ENCODE peak calls at places on chromosomes 4 and X, in seven cellular contexts. E is Peyer's patch; L is ELR; Y is kidney glomerular epithelial cell; P is NCI-H774; G is NCI-H1105 treated with DMSO at 0.1 percent for 48 hours; N is stimulated activated CD4-positive, alpha-beta T cell treated with anti-CD3 and anti-CD28 coated beads, TNF-alpha, amount 100 ng/mL, for 48 hours. C is an unnamed sample.

GRCh38 chrX:13598877-13599276 is 29.5 kb downstream of the EGFL6 start:
- DNase-seq in N (no peak), Y (no peak), G (no peak), P (no peak), E (no peak), L (peak; percentile 16), C (no peak)

GRCh38 chrX:153644356-153645125 is 2.5 kb upstream of the DUSP9 start:
- DNase-seq in G (peak; percentile 23), E (peak; percentile 7), Y (no peak), P (no peak), L (no peak), N (no peak), C (no peak)

GRCh38 chr4:6986067-6986780 is 56.9 kb upstream of the TADA2B start:
- DNase-seq in E (no peak), G (peak; percentile 17), N (no peak), Y (no peak), L (peak; percentile 68), P (no peak), C (no peak)

GRCh38 chr4:133921280-133922195 is 280.1 kb downstream of the PABPC4L start:
- DNase-seq in L (peak; percentile 9), P (no peak), Y (no peak), E (no peak), N (no peak), G (no peak), C (no peak)

GRCh38 chr4:7608043-7608442 is 173.3 kb upstream of the PSAPL1 start:
- DNase-seq in G (no peak), P (no peak), Y (no peak), N (no peak), L (no peak), E (no peak), C (no peak)

GRCh38 chr4:100311181-100311580 is 120.9 kb upstream of the DDIT4L start:
- DNase-seq in N (no peak), L (peak; percentile 29), P (no peak), E (no peak), G (no peak), Y (no peak), C (no peak)

GRCh38 chr4:187128971-187129370 is 405.3 kb upstream of the FAT1 start:
- DNase-seq in P (no peak), L (peak; percentile 63), E (no peak), G (no peak), N (no peak), Y (peak; percentile 89), C (no peak)

GRCh38 chr4:8641256-8641655 is 48.7 kb downstream of the CPZ start:
- DNase-seq in G (no peak), P (no peak), N (no peak), Y (no peak), L (no peak), E (no peak), C (no peak)

GRCh38 chr4:41268721-41269517 is 12.2 kb downstream of the UCHL1 start:
- DNase-seq in E (no peak), L (no peak), P (no peak), N (no peak), Y (no peak), G (no peak), C (no peak)

GRCh38 chr4:48450740-48451139 is 32.4 kb upstream of the SLC10A4 start:
- DNase-seq in N (no peak), P (no peak), G (no peak), L (no peak), Y (no peak), E (no peak), C (no peak)

GRCh38 chr4:184664445-184665210 is 15.1 kb downstream of the PRIMPOL start:
- DNase-seq in G (no peak), P (no peak), L (peak; percentile 26), N (no peak), E (no peak), Y (no peak), C (no peak)

GRCh38 chr4:123806057-123806456 is 409.5 kb downstream of the SPRY1 start:
- DNase-seq in Y (no peak), N (no peak), P (no peak), E (no peak), G (no peak), L (no peak), C (no peak)

GRCh38 chr4:13656569-13656988 is 29.1 kb upstream of the BOD1L1 start:
- DNase-seq in L (peak; percentile 73), N (peak; percentile 65), Y (peak; percentile 66), G (peak; percentile 47), P (peak; percentile 45), E (peak; percentile 62), C (peak; percentile 15)

GRCh38 chr4:5051210-5051691 is at the start of gene STK32B:
- DNase-seq in E (peak; percentile 57), L (peak; percentile 79), N (peak; percentile 11), G (no peak), P (no peak), Y (peak; percentile 62), C (peak; percentile 38)

GRCh38 chr4:128242601-128243000 is 45.0 kb downstream of the PGRMC2 start:
- DNase-seq in L (no peak), E (no peak), N (no peak), Y (no peak), G (no peak), P (no peak), C (no peak)

GRCh38 chrX:46574337-46574940 is 874 bp downstream of the CHST7 start:
- DNase-seq in P (peak; percentile 17), G (peak; percentile 43), E (peak; percentile 43), N (no peak), L (peak; percentile 43), Y (no peak), C (no peak)

GRCh38 chrX:72020788-72021187 is 110.1 kb downstream of the NHSL2 start:
- DNase-seq in P (no peak), L (no peak), G (no peak), E (no peak), N (no peak), Y (no peak), C (no peak)

GRCh38 chr4:176400816-176401461 is 81.2 kb downstream of the SPCS3 start:
- DNase-seq in Y (peak; percentile 55), G (no peak), P (no peak), L (peak; percentile 87), N (no peak), E (no peak), C (no peak)

GRCh38 chr4:60794372-60794771 is 405.8 kb upstream of the ADGRL3 start:
- DNase-seq in N (no peak), P (no peak), G (peak; percentile 20), L (no peak), E (no peak), Y (no peak), C (no peak)

GRCh38 chr4:165367040-165367439 is 11.8 kb upstream of the CPE start:
- DNase-seq in P (no peak), L (no peak), N (no peak), E (no peak), Y (no peak), G (no peak), C (no peak)

GRCh38 chr4:129328176-129328575 is 232.2 kb downstream of the C4orf33 start:
- DNase-seq in L (peak; percentile 58), N (no peak), E (no peak), G (no peak), P (no peak), Y (no peak), C (no peak)